ENCODE peak calls at places on chromosome 16, in four cellular contexts. G, I, M and O are unnamed samples.

GRCh38 chr16:84598391-84598750 is 19.5 kb downstream of the COTL1 start:
- DNase-seq in M (no peak), I (no peak), G (no peak), O (no peak)

GRCh38 chr16:23367564-23367963 is 65.5 kb downstream of the SCNN1B start:
- DNase-seq in I (no peak), G (no peak), M (no peak), O (no peak)

GRCh38 chr16:51524555-51525373 is 373.7 kb upstream of the SALL1 start:
- DNase-seq in I (no peak), G (peak), M (no peak), O (no peak)

GRCh38 chr16:72847187-72848044 is 200.5 kb downstream of the ZFHX3 start:
- DNase-seq in M (no peak), G (peak), I (peak), O (peak)

GRCh38 chr16:12764813-12765212 is 38.9 kb downstream of the CPPED1 start:
- DNase-seq in I (no peak), G (no peak), M (no peak), O (no peak)

GRCh38 chr16:85168732-85169256 is 56.5 kb upstream of the CIBAR2 start:
- DNase-seq in M (no peak), G (peak), I (no peak), O (peak)

GRCh38 chr16:4471869-4472268 is 2.6 kb downstream of the NMRAL1 start:
- DNase-seq in G (no peak), I (no peak), M (no peak), O (no peak)

GRCh38 chr16:49515861-49516260 is 142.3 kb downstream of the C16orf78 start:
- DNase-seq in G (no peak), I (no peak), M (no peak), O (no peak)

GRCh38 chr16:81786321-81786720 is 7.2 kb downstream of the PLCG2 start:
- DNase-seq in I (no peak), G (no peak), M (no peak), O (no peak)

GRCh38 chr16:56013962-56014552 is 138.9 kb upstream of the CES5A start:
- DNase-seq in I (peak), G (no peak), M (no peak), O (no peak)

GRCh38 chr16:8686031-8686621 is 11.7 kb downstream of the ABAT start:
- DNase-seq in G (no peak), M (no peak), I (no peak), O (peak)

GRCh38 chr16:86576591-86577313 is 1.6 kb upstream of the FOXL1 start:
- DNase-seq in I (no peak), G (no peak), M (no peak), O (no peak)

GRCh38 chr16:70706948-70707465 is 21.2 kb upstream of the MTSS2 start:
- DNase-seq in I (no peak), M (no peak), G (peak), O (no peak)

GRCh38 chr16:76386784-76387183 is 109.6 kb downstream of the CNTNAP4 start:
- DNase-seq in G (no peak), M (no peak), I (no peak), O (no peak)

GRCh38 chr16:88197481-88198456 is 185.0 kb upstream of the ZNF469 start:
- DNase-seq in I (no peak), M (no peak), G (no peak), O (no peak)

GRCh38 chr16:88196471-88197400 is 186.0 kb upstream of the ZNF469 start:
- DNase-seq in G (no peak), I (no peak), M (no peak), O (no peak)

GRCh38 chr16:88200896-88201185 is 181.9 kb upstream of the ZNF469 start:
- DNase-seq in I (no peak), G (no peak), M (no peak), O (no peak)

GRCh38 chr16:88208112-88208511 is 174.6 kb upstream of the ZNF469 start:
- DNase-seq in G (no peak), I (no peak), M (no peak), O (no peak)

DNA sequence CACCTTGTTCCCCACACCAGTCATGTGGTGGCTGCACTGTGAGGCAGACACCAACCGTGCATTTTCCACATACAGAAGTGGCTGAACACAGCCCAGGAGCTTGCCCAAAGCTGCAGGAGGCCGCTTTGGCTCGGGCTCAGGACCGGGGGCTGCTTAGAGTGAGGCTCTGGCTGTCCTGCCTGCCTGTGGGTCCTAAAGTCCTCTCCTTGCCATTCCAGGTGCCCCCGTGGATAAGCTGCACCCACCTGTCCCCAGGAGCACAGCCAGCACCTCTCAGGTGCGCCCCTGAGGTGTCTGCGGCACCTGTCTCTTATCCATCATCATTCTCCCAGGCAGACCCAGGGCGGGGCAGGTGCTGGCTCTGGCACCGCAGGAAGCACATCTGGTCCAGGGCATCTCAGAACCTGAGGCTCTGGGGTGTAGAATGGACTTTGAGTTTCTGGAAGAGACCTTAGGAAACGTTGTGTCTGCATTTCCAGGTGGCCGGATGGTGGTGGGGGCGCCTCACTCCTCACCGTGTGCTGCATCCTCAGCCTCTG is 180.5 kb upstream of the ZNF469 start:
- DNase-seq in I (no peak), G (no peak), M (no peak), O (no peak)
- TF ChIP-seq PBX3 in I (no peak), G (no peak), M (no peak), O (no peak)

GRCh38 chr16:87806246-87806607 is 40.4 kb upstream of the KLHDC4 start:
- DNase-seq in M (no peak), I (no peak), G (no peak), O (no peak)

GRCh38 chr16:87806608-87807546 is 41.1 kb upstream of the KLHDC4 start:
- DNase-seq in I (peak), M (no peak), G (peak), O (peak)

GRCh38 chr16:87812200-87812656 is 46.4 kb upstream of the KLHDC4 start:
- DNase-seq in I (peak), M (no peak), G (no peak), O (peak)

GRCh38 chr16:87808108-87808507 is 42.3 kb upstream of the KLHDC4 start:
- DNase-seq in M (no peak), G (no peak), I (no peak), O (no peak)

GRCh38 chr16:87809150-87809902 is 43.5 kb upstream of the KLHDC4 start:
- DNase-seq in I (peak), M (peak), G (no peak), O (no peak)
- TF ChIP-seq PBX3 in I (no peak), M (no peak), G (no peak), O (no peak)

GRCh38 chr16:57910726-57911125 is 60.2 kb downstream of the CNGB1 start:
- DNase-seq in M (no peak), G (no peak), I (no peak), O (no peak)

GRCh38 chr16:57904101-57904500 is 66.8 kb downstream of the CNGB1 start:
- DNase-seq in G (no peak), M (no peak), I (no peak), O (no peak)

GRCh38 chr16:57903656-57904055 is 67.3 kb downstream of the CNGB1 start:
- DNase-seq in G (no peak), I (no peak), M (no peak), O (no peak)

GRCh38 chr16:57908409-57908987 is 62.4 kb downstream of the CNGB1 start:
- DNase-seq in M (no peak), G (no peak), I (no peak), O (no peak)

GRCh38 chr16:57906385-57907316 is 64.3 kb downstream of the CNGB1 start:
- DNase-seq in G (no peak), M (no peak), I (no peak), O (no peak)
- TF ChIP-seq PBX3 in G (no peak), M (no peak), I (no peak), O (no peak)

GRCh38 chr16:27328937-27329336 is 15.2 kb downstream of the IL4R start:
- DNase-seq in I (no peak), G (no peak), M (no peak), O (no peak)

GRCh38 chr16:27327586-27327915 is 13.8 kb downstream of the IL4R start:
- DNase-seq in M (no peak), G (no peak), I (no peak), O (no peak)

GRCh38 chr16:27326251-27326650 is 12.5 kb downstream of the IL4R start:
- DNase-seq in G (no peak), I (no peak), M (no peak), O (no peak)

GRCh38 chr16:27325736-27326135 is 12.0 kb downstream of the IL4R start:
- DNase-seq in I (no peak), G (no peak), M (no peak), O (no peak)

GRCh38 chr16:27326738-27327585 is 13.2 kb downstream of the IL4R start:
- DNase-seq in I (peak), G (peak), M (no peak), O (peak)
- TF ChIP-seq PBX3 in I (no peak), G (no peak), M (no peak), O (no peak)

GRCh38 chr16:16022683-16023064 is 73.3 kb downstream of the ABCC1 start:
- DNase-seq in G (no peak), I (no peak), M (no peak), O (no peak)

GRCh38 chr16:16021988-16022682 is 72.7 kb downstream of the ABCC1 start:
- DNase-seq in G (peak), M (no peak), I (peak), O (peak)

GRCh38 chr16:16027728-16028310 is 78.4 kb downstream of the ABCC1 start:
- DNase-seq in M (no peak), G (no peak), I (no peak), O (no peak)

GRCh38 chr16:16028311-16028999 is 79.0 kb downstream of the ABCC1 start:
- DNase-seq in I (no peak), G (no peak), M (no peak), O (no peak)

DNA sequence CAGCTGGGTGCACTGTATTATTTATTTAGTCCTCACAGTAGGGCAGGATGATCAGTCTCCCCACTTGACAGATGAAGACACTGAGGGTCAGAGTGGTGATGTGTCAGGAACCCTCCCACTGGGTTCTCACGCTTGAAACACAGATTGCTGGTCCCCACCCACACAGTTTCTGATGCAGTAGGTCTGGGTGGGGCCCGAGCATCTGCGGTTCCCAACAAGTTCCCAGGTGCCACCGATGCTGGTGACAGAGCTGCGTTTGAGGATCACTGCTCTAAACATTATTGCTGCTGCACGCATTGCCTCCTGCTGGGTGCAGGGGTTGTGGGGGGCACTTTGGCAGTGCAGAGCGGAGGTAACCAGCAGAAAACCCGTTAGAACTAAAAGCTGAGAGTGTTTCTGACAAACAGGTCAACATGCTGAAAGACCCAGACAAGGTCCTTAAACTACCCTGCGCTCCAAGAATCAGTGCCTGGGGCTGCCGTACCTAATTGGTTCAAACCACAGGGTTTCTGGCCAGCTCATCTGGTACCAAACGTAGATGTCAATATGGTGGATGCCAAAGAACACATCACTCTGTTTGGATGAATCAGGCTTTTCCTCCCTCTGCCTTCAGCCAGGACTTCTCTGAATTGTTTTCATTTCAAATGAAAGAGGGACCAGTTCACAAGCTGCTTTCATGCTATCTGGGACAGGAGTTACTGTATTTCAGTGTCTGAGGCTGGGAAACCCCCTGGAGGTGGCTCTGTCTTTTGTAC is 76.0 kb downstream of the ABCC1 start:
- DNase-seq in M (no peak), G (peak), I (no peak), O (no peak)
- TF ChIP-seq PBX3 in M (no peak), G (no peak), I (no peak), O (peak)